ENCODE peak calls at places on chromosomes 4 and X, in nine cellular contexts. P is dermis blood vessel endothelial cell, Q is T-cell, Y is left lung, U is Ammon's horn, D is mesenchymal stem cell, H is heart right ventricle, A is endothelial cell, B is posterior cingulate gyrus. L is an unnamed sample.

GRCh38 chr4:19381068-19381467 is 870.6 kb upstream of the SLIT2 start:
- DNase-seq in Y (no peak), A (no peak), U (no peak), P (no peak), Q (no peak), H (no peak), D (peak; percentile 25), B (no peak), L (no peak)

GRCh38 chr4:152156448-152156847 is 379.4 kb downstream of the FBXW7 start:
- DNase-seq in D (no peak), A (no peak), B (no peak), U (no peak), H (peak; percentile 56), Y (no peak), Q (no peak), P (no peak), L (peak; percentile 76)

GRCh38 chr4:153488719-153489384 is 22.7 kb downstream of the TMEM131L start:
- DNase-seq in A (no peak), U (peak; percentile 75), D (no peak), Y (peak; percentile 52), P (peak; percentile 63), Q (no peak), B (peak; percentile 94), H (peak; percentile 52), L (peak; percentile 86)

GRCh38 chr4:13543648-13544555 is at the start of gene NKX3-2:
- DNase-seq in U (no peak), P (peak; percentile 41), D (peak; percentile 59), Q (no peak), B (no peak), A (peak; percentile 65), H (no peak), Y (no peak), L (no peak)

GRCh38 chrX:54695231-54695630 is 102.8 kb downstream of the ITIH6 start:
- DNase-seq in B (no peak), Y (no peak), Q (no peak), U (no peak), P (peak; percentile 0), A (no peak), D (peak; percentile 18), H (no peak), L (no peak)

GRCh38 chr4:24988776-24989175 is 42.0 kb downstream of the LGI2 start:
- DNase-seq in P (peak; percentile 84), A (peak; percentile 18), H (no peak), U (no peak), Y (no peak), Q (no peak), D (peak; percentile 39), B (no peak), L (no peak)

GRCh38 chr4:158859661-158860060 is 90.8 kb downstream of the FNIP2 start:
- DNase-seq in B (no peak), A (no peak), D (no peak), Q (no peak), Y (no peak), H (no peak), P (no peak), U (no peak), L (no peak)

GRCh38 chr4:184934184-184934583 is 84.1 kb upstream of the HELT start:
- DNase-seq in Q (no peak), B (no peak), H (no peak), A (no peak), D (no peak), U (no peak), Y (no peak), P (no peak), L (no peak)

GRCh38 chr4:102730968-102731533 is 29.7 kb downstream of the MANBA start:
- DNase-seq in B (no peak), Y (no peak), U (no peak), H (no peak), Q (no peak), A (no peak), D (no peak), P (peak; percentile 20), L (no peak)

GRCh38 chr4:5828005-5828391 is 64.9 kb downstream of the CRMP1 start:
- DNase-seq in D (no peak), P (no peak), H (no peak), Q (no peak), U (no peak), Y (no peak), B (no peak), A (no peak), L (no peak)

GRCh38 chr4:185833055-185833598 is 21.1 kb upstream of the SORBS2 start:
- DNase-seq in H (no peak), P (peak; percentile 96), A (no peak), Y (no peak), U (no peak), Q (no peak), B (no peak), D (no peak), L (no peak)

GRCh38 chrX:10569946-10570345 is 50.4 kb downstream of the MID1 start:
- DNase-seq in Y (no peak), U (peak; percentile 45), Q (no peak), P (peak; percentile 39), D (no peak), A (no peak), B (no peak), H (no peak), L (no peak)

GRCh38 chrX:129875669-129876068 is 30.3 kb upstream of the UTP14A start:
- DNase-seq in U (no peak), H (no peak), B (no peak), Y (no peak), P (peak; percentile 20), Q (no peak), A (no peak), D (peak; percentile 77), L (no peak)

GRCh38 chrX:29728639-29729038 is 486.7 kb upstream of the MAGEB2 start:
- DNase-seq in A (no peak), Y (no peak), D (peak; percentile 1), B (no peak), H (no peak), P (no peak), U (no peak), Q (no peak), L (no peak)

GRCh38 chr4:3073158-3074077 is 920 bp downstream of the HTT-AS start:
- DNase-seq in Y (no peak), B (peak; percentile 85), H (no peak), U (no peak), D (peak; percentile 29), P (no peak), A (peak; percentile 27), Q (no peak), L (no peak)

GRCh38 chrX:48924270-48924669 is 5.4 kb upstream of the PIM2 start:
- DNase-seq in B (peak; percentile 30), U (no peak), Y (no peak), Q (no peak), P (no peak), D (no peak), H (no peak), A (no peak), L (no peak)

GRCh38 chrX:71941771-71942170 is 31.1 kb downstream of the NHSL2 start:
- DNase-seq in H (peak; percentile 24), Q (no peak), U (peak; percentile 44), B (no peak), D (peak; percentile 83), A (no peak), P (no peak), Y (no peak), L (no peak)

GRCh38 chr4:17780461-17781071 is 855 bp downstream of the FAM184B start:
- DNase-seq in A (no peak), Y (no peak), B (no peak), H (no peak), U (peak; percentile 56), Q (no peak), P (no peak), D (no peak), L (no peak)

GRCh38 chr4:15376594-15376993 is 51.2 kb upstream of the C1QTNF7 start:
- DNase-seq in P (no peak), H (no peak), Y (no peak), A (no peak), Q (no peak), D (peak; percentile 33), B (no peak), U (no peak), L (no peak)

GRCh38 chr4:139853309-139853708 is 187.7 kb downstream of the MGST2 start:
- DNase-seq in A (no peak), D (no peak), Y (no peak), U (no peak), Q (no peak), B (no peak), H (no peak), P (no peak), L (no peak)

GRCh38 chr4:105807496-105807895 is 87.8 kb upstream of the NPNT start:
- DNase-seq in D (no peak), Q (no peak), U (peak; percentile 3), B (no peak), A (no peak), H (no peak), Y (no peak), P (no peak), L (no peak)

GRCh38 chr4:170229021-170229420 is 139.3 kb upstream of the AADAT start:
- DNase-seq in U (no peak), B (no peak), Q (no peak), A (no peak), H (no peak), D (no peak), P (no peak), Y (no peak), L (no peak)

GRCh38 chr4:128141866-128142265 is 80.8 kb downstream of the LARP1B start:
- DNase-seq in P (peak; percentile 25), Y (no peak), B (no peak), D (no peak), U (no peak), Q (no peak), A (no peak), H (no peak), L (no peak)

GRCh38 chrX:28988246-28988645 is 401.0 kb downstream of the IL1RAPL1 start:
- DNase-seq in P (no peak), D (no peak), Y (no peak), H (no peak), U (no peak), A (no peak), Q (no peak), B (peak; percentile 82), L (no peak)

GRCh38 chrX:26562156-26562555 is 346.2 kb downstream of the MAGEB5 start:
- DNase-seq in Q (no peak), H (no peak), P (no peak), B (no peak), D (no peak), U (peak; percentile 4), Y (no peak), A (no peak), L (no peak)

GRCh38 chr4:130077275-130077674 is 981.3 kb downstream of the C4orf33 start:
- DNase-seq in A (no peak), P (no peak), B (no peak), D (no peak), U (no peak), Y (no peak), H (no peak), Q (no peak), L (no peak)

GRCh38 chr4:110472583-110473329 is 3.2 kb upstream of the ENPEP start:
- DNase-seq in P (no peak), D (no peak), H (no peak), Y (no peak), Q (no peak), U (no peak), A (no peak), B (no peak), L (no peak)

GRCh38 chrX:70444326-70445196 is at the start of gene DLG3:
- DNase-seq in Q (no peak), U (peak; percentile 86), A (peak; percentile 38), H (no peak), B (peak; percentile 97), D (peak; percentile 26), P (peak; percentile 24), Y (no peak), L (no peak)

GRCh38 chr4:48490012-48490679 is at the start of gene ZAR1:
- DNase-seq in D (no peak), Y (no peak), H (peak; percentile 17), B (peak; percentile 84), A (no peak), Q (no peak), P (no peak), U (no peak), L (no peak)

GRCh38 chr4:57303012-57303751 is 193.0 kb upstream of the IGFBP7 start:
- DNase-seq in U (peak; percentile 27), P (no peak), H (no peak), Q (no peak), Y (no peak), D (peak; percentile 16), B (no peak), A (no peak), L (no peak)

GRCh38 chr4:184265566-184266351 is 48.1 kb upstream of the ENPP6 start:
- DNase-seq in H (no peak), Y (no peak), A (peak; percentile 34), B (no peak), D (peak; percentile 34), P (peak; percentile 84), Q (no peak), U (no peak), L (no peak)